ENCODE peak calls at places on chromosomes 7 and 10, in five cellular contexts. P is thyroid gland, S is A549, W is upper lobe of left lung, B is ovary. M is an unnamed sample.

GRCh38 chr7:50342616-50343114 is 38.1 kb downstream of the IKZF1 start:
- DNase-seq in P (no peak), S (no peak), W (no peak), B (no peak), M (no peak)

GRCh38 chr7:90681336-90682019 is 85.4 kb downstream of the CDK14 start:
- DNase-seq in P (no peak), S (no peak), W (no peak), B (no peak), M (no peak)

GRCh38 chr7:153413540-153414287 is 638.5 kb upstream of the DPP6 start:
- DNase-seq in P (no peak), S (no peak), W (no peak), B (no peak), M (no peak)

GRCh38 chr10:131437556-131438465 is 126.3 kb upstream of the TCERG1L start:
- DNase-seq in P (no peak), S (no peak), W (no peak), B (no peak), M (no peak)

GRCh38 chr7:44678096-44678467 is 70.6 kb upstream of the ZMIZ2 start:
- DNase-seq in P (no peak), S (no peak), W (no peak), B (no peak), M (no peak)

GRCh38 chr7:55439627-55440026 is 74.5 kb downstream of the LANCL2 start:
- DNase-seq in P (no peak), S (no peak), W (no peak), B (no peak), M (no peak)

GRCh38 chr7:114218283-114218682 is 196.3 kb upstream of the FOXP2 start:
- DNase-seq in P (no peak), S (no peak), W (no peak), B (no peak), M (no peak)

GRCh38 chr7:35249537-35249907 is 4.4 kb downstream of the TBX20 start:
- DNase-seq in P (no peak), S (no peak), W (no peak), B (no peak), M (no peak)

GRCh38 chr10:29324220-29324831 is 35.5 kb downstream of the LYZL1 start:
- DNase-seq in P (no peak), S (no peak), W (no peak), B (no peak), M (peak; percentile 37)

GRCh38 chr10:108783897-108784296 is 1139.4 kb downstream of the XPNPEP1 start:
- DNase-seq in P (no peak), S (peak; percentile 2), W (no peak), B (no peak), M (peak; percentile 60)

GRCh38 chr10:104563051-104563450 is 78.0 kb upstream of the SORCS3 start:
- DNase-seq in P (no peak), S (no peak), W (no peak), B (no peak), M (no peak)

GRCh38 chr7:94556028-94556427 is 46.4 kb downstream of the CASD1 start:
- DNase-seq in P (no peak), S (no peak), W (no peak), B (no peak), M (no peak)

GRCh38 chr7:108286290-108286904 is 156.2 kb upstream of the LAMB4 start:
- DNase-seq in P (no peak), S (no peak), W (no peak), B (no peak), M (no peak)

GRCh38 chr10:44807451-44807850 is 103.7 kb upstream of the TMEM72 start:
- DNase-seq in P (no peak), S (no peak), W (no peak), B (no peak), M (no peak)

GRCh38 chr7:123580406-123581161 is 21.0 kb upstream of the ASB15 start:
- DNase-seq in P (no peak), S (no peak), W (no peak), B (no peak), M (peak; percentile 27)

GRCh38 chr10:22427890-22428571 is 82.7 kb downstream of the SPAG6 start:
- DNase-seq in P (no peak), S (peak; percentile 52), W (no peak), B (no peak), M (no peak)

GRCh38 chr10:5343561-5343960 is 21.2 kb upstream of the UCN3 start:
- DNase-seq in P (no peak), S (no peak), W (no peak), B (no peak), M (no peak)

GRCh38 chr7:48084727-48085432 is 4.2 kb upstream of the UPP1 start:
- DNase-seq in P (peak; percentile 47), S (peak; percentile 88), W (no peak), B (peak; percentile 70), M (peak; percentile 52)

GRCh38 chr7:110442386-110442837 is 648.5 kb upstream of the LRRN3 start:
- DNase-seq in P (peak; percentile 7), S (peak; percentile 19), W (no peak), B (no peak), M (peak; percentile 83)

GRCh38 chr7:132446265-132446664 is 130.0 kb downstream of the PLXNA4 start:
- DNase-seq in P (no peak), S (no peak), W (no peak), B (no peak), M (no peak)

GRCh38 chr10:49558194-49558593 is 19.3 kb upstream of the ERCC6 start:
- DNase-seq in P (no peak), S (no peak), W (no peak), B (no peak), M (no peak)

GRCh38 chr10:49562893-49563292 is 24.0 kb upstream of the ERCC6 start:
- DNase-seq in P (no peak), S (no peak), W (no peak), B (no peak), M (no peak)

GRCh38 chr10:49556723-49557122 is 17.8 kb upstream of the ERCC6 start:
- DNase-seq in P (no peak), S (no peak), W (no peak), B (no peak), M (no peak)

GRCh38 chr10:49559476-49559875 is 20.6 kb upstream of the ERCC6 start:
- DNase-seq in P (no peak), S (no peak), W (no peak), B (no peak), M (no peak)

DNA sequence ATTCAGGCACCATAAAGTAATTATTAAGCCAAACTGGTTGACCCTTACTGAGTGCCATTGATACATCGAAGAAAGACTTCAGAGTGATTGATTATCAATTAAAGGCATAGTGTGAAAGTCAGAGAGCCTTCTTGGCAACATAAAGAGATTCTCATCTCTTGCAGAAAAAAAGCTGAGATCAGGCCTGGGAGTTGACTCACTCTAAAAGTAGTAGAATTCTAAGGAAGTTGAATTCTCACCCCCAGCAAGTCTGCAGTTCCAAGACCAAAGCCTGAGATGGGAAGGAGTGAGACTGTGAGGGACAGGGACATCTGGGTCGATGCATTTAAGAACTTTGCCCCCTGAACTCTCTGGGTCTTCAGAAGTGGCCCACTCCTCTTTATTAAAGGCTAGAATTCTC is 21.6 kb upstream of the ERCC6 start:
- DNase-seq in P (no peak), S (no peak), W (no peak), B (no peak), M (no peak)
- TF ChIP-seq POLR2A in P (no peak), S (no peak), W (no peak), B (no peak), M (no peak)

GRCh38 chr7:127953423-127953822 is 77.8 kb downstream of the LRRC4 start:
- DNase-seq in P (no peak), S (no peak), W (no peak), B (no peak), M (no peak)
- H3K4me1 ChIP-seq in P (peaks cover 6% of the 10 kb centered on the region), S (no peaks in the 10 kb centered on the region), W (peaks cover 28% of the 10 kb centered on the region), B (peaks cover 11% of the 10 kb centered on the region), M (peaks cover 12% of the 10 kb centered on the region)

DNA sequence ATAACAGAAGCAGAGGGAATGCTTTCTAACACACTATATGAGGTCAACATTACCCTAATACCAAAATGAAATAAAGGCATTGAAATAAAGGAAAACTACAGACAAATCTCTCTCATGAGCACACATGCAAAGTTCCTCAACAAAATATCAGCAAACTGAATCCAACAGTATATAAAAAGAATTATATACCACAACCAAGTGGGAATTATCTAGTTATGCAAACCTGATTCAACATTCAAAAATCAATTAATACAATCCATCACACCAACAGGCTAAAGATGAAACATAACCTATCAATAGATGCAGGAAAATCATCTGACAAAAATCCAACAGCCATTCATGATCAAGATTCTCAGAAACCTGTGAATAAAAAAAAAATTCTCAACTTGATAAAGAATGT is 34.5 kb downstream of the LMBR1 start:
- DNase-seq in P (no peak), S (no peak), W (no peak), B (no peak), M (no peak)
- H3K9me3 ChIP-seq in P (no peaks in the 10 kb centered on the region), S (peaks cover 32% of the 10 kb centered on the region), W (peaks cover 8% of the 10 kb centered on the region), B (no peaks in the 10 kb centered on the region), M (no peaks in the 10 kb centered on the region)

GRCh38 chr7:66415659-66416265 is 210.6 kb downstream of the TPST1 start:
- DNase-seq in P (no peak), S (no peak), W (no peak), B (no peak), M (no peak)
- TF ChIP-seq POLR2A in P (no peak), S (no peak), W (no peak), B (no peak), M (no peak)

DNA sequence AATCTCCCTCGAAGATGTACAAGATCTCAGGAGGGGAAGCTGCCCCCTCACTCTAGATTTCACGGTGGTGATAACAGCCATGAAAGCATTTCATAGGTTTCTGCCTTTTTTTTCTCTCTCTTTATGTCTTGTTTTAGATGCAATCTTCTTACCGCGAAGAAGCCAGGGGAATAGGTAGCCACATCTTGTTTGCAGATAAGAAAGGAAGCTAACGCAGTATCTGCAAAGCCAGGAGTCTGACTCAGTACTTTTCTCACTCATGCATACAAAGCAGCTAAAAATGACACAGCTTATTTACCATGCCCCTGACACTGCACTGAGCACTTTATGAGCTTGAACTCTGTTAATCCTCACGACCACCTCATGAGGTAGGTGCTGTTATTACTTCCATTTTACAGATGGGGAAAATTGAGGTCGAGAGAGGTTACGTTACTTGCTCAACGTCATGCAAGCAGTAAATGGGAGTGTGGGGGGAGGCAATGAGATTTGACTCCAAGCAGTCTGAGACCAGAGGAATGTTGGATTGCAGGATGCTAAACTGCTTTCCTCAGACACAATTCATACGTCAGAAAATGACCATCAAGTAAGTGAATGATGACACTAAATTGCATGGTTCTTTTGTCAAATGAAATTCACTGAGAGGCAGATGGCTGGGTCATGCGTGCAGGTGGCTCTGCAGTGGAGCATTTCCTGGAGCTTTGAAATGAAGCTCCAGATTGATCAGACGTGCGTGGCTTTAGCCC is 3.2 kb downstream of the MAP3K8 start:
- DNase-seq in P (peak; percentile 20), S (no peak), W (no peak), B (no peak), M (no peak)
- H3K4me1 ChIP-seq in P (peaks cover 51% of the 10 kb centered on the region), S (peaks cover 60% of the 10 kb centered on the region), W (peaks cover 69% of the 10 kb centered on the region), B (peaks cover 7% of the 10 kb centered on the region), M (peaks cover 4% of the 10 kb centered on the region)

M was measured in testis.